ENCODE peak calls at places on chromosome 11, in four cellular contexts. W, J, Q and E are unnamed samples.

GRCh38 chr11:102382384-102382783 is 35.4 kb downstream of the BIRC2 start:
- DNase-seq in J (no peak), Q (no peak), W (no peak), E (no peak)

GRCh38 chr11:102007567-102008437 is 39.4 kb upstream of the CFAP300 start:
- DNase-seq in W (peak), Q (no peak), J (peak), E (peak)

GRCh38 chr11:33735426-33736147 is 636 bp downstream of the CD59 start:
- DNase-seq in J (peak), Q (peak), W (no peak), E (peak)

GRCh38 chr11:131498631-131499053 is 128.2 kb downstream of the NTM start:
- DNase-seq in J (no peak), Q (no peak), W (no peak), E (no peak)

GRCh38 chr11:118895093-118896039 is 11.7 kb downstream of the CXCR5 start:
- DNase-seq in Q (no peak), W (no peak), J (no peak), E (peak)

GRCh38 chr11:35038211-35038930 is 100.6 kb upstream of the CD44 start:
- DNase-seq in J (no peak), Q (no peak), W (no peak), E (no peak)

GRCh38 chr11:130547761-130548490 is 99.5 kb downstream of the ADAMTS15 start:
- DNase-seq in W (no peak), J (no peak), Q (no peak), E (no peak)

GRCh38 chr11:103281301-103281700 is 172.1 kb downstream of the DYNC2H1 start:
- DNase-seq in W (no peak), Q (no peak), J (no peak), E (no peak)

GRCh38 chr11:104968856-104969776 is 742 bp upstream of the CASP4 start:
- DNase-seq in W (no peak), J (peak), Q (peak), E (no peak)

GRCh38 chr11:130260080-130260627 is 54.6 kb downstream of the ZBTB44 start:
- DNase-seq in Q (no peak), J (peak), W (no peak), E (no peak)

GRCh38 chr11:96314326-96315050 is 28.5 kb downstream of the MAML2 start:
- DNase-seq in Q (no peak), W (no peak), J (no peak), E (no peak)

GRCh38 chr11:10387209-10388083 is 67.6 kb upstream of the AMPD3 start:
- DNase-seq in Q (peak), J (no peak), W (no peak), E (no peak)

GRCh38 chr11:69473520-69473894 is 8.0 kb upstream of the LINC01488 start:
- DNase-seq in J (no peak), W (no peak), Q (no peak), E (no peak)

GRCh38 chr11:64355078-64355940 is 3.7 kb upstream of the RPS6KA4 start:
- DNase-seq in W (peak), J (peak), Q (peak), E (no peak)

GRCh38 chr11:9664276-9665171 is 647 bp downstream of the SWAP70 start:
- DNase-seq in J (peak), Q (no peak), W (no peak), E (no peak)

GRCh38 chr11:10492084-10492483 is 37.0 kb downstream of the AMPD3 start:
- DNase-seq in J (no peak), W (no peak), Q (no peak), E (no peak)

DNA sequence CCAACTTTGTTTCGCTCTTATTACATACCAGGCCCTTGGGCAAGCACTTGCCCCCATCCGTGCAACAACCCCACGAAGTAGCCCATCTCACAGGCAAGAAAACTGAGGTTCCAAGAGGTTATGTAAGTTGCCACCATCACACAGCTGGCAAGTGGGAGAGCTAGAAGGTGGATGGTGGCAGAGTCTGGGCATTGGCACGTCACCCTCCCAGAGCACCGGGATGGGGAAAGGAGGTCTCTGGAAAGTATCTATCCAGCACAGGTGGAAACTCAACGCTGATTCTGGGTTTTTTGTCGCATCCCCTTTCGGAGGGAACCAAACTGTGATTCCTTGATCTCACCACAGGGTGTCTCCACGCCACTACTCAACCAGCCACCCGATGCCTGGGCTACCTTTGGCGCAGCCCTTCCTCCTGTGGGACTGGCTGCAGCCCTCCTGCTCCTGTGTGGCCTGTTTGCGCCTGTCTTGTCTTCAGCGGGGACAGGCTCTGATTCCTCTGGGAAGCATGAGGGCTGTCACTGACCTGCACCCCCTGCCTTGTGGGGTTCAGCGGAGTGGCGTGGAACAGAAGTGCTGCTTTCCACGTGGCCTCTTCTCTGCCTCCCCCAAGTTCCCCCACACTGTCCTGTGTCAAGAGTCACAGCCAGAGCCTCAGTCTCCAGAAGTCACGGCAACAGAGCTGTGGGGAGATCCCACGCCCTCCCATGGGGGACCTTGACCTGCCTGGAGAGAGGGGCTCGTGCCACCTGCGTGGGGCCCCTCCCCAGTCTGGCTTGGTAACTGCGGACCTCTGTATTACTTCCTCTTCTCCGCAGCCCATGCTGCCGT is 34.4 kb upstream of the TRIM29 start:
- DNase-seq in W (peak), Q (peak), J (peak), E (no peak)
- H2AFZ ChIP-seq in W (no peak), Q (no peak), J (no peak), E (no peak)

GRCh38 chr11:66408488-66409214 is 12.2 kb upstream of the NPAS4 start:
- DNase-seq in J (peak), Q (peak), W (peak), E (peak)
- TF ChIP-seq KDM1A in J (no peak), Q (no peak), W (no peak), E (no peak)

GRCh38 chr11:1733716-1734351 is 16.6 kb downstream of the IFITM10 start:
- DNase-seq in W (no peak), J (no peak), Q (no peak), E (no peak)
- H2AFZ ChIP-seq in W (no peak), J (no peak), Q (no peak), E (no peak)

DNA sequence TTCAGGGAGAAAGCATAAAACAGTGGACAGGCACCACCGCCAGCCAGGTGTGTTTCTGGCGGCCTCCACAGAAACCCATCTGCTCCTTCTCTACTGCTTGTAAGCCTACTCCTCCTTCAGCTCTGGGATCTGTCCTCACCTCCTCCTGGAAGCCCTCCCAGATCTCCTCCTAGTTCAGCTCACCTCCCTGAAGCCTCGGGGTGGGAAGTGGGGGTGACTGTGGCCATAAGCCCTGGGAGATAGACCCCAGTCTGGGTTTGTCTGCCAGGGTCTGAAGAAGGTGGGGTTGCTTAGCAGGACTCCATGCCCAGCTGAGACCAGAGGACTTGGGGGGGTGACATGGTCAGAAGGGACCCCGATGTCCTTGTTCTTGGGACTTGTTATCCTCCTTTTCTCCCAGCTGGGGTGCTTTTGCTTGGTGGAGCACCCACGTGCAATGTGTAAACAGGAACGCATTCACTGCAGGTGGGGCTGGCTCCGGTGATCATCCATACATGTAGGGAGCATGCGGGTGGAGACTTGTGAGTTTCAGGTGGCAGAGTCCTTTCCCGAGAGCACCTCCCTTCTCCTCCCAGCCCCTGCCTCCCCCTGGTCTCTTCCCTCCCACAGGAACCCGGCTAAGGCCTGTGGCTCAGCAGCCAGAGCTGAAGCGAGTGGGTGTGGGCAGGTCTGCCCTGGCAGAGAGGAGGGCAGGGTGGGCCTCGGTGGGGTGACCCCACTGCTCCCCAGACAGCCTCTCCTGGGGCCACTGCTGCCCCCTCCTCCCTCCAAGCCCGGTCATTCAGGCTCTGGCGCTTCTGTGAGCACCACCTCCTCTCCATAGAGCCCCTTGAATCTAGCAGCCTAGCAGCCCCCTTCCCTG is 25.9 kb downstream of the MRGPRG start:
- DNase-seq in Q (peak), W (no peak), J (no peak), E (no peak)
- TF ChIP-seq KDM1A in Q (no peak), W (no peak), J (no peak), E (no peak)

GRCh38 chr11:115623021-115623451 is 118.8 kb upstream of the CADM1 start:
- DNase-seq in W (no peak), J (peak), Q (no peak), E (no peak)
- H2AFZ ChIP-seq in W (no peak), J (no peak), Q (peak), E (no peak)

GRCh38 chr11:46121724-46122477 is 647 bp upstream of the PHF21A start:
- DNase-seq in Q (peak), J (peak), W (peak), E (no peak)
- TF ChIP-seq KDM1A in Q (no peak), J (no peak), W (peak), E (no peak)

GRCh38 chr11:110295487-110296225 is 758 bp downstream of the RDX start:
- DNase-seq in W (peak), J (no peak), Q (peak), E (peak)

GRCh38 chr11:110298298-110298765 is 1.9 kb upstream of the RDX start:
- DNase-seq in J (peak), Q (no peak), W (no peak), E (no peak)

GRCh38 chr11:110296226-110297081 is at the start of gene RDX:
- DNase-seq in W (peak), J (peak), Q (peak), E (no peak)

GRCh38 chr11:110297726-110298297 is 1.4 kb upstream of the RDX start:
- DNase-seq in J (no peak), W (no peak), Q (no peak), E (no peak)

GRCh38 chr11:110297082-110297725 is 790 bp upstream of the RDX start:
- DNase-seq in J (peak), W (no peak), Q (no peak), E (no peak)
- H2AFZ ChIP-seq in J (peak), W (peak), Q (no peak), E (peak)

GRCh38 chr11:113579292-113579940 is 104.2 kb upstream of the DRD2 start:
- DNase-seq in Q (peak), W (no peak), J (no peak), E (no peak)
- TF ChIP-seq KDM1A in Q (no peak), W (no peak), J (no peak), E (no peak)

GRCh38 chr11:76288166-76288978 is 82.1 kb upstream of the WNT11 start:
- DNase-seq in Q (no peak), W (no peak), J (no peak), E (no peak)
- H2AFZ ChIP-seq in Q (no peak), W (no peak), J (no peak), E (peak)